ENCODE peak calls at places on chromosome 2, in nine cellular contexts. One of them, this sample, is unnamed.

GRCh38 chr2:2038746-2039530 is 292.1 kb downstream of the MYT1L start:
- DNase-seq in prostate gland: no peak
- DNase-seq in mammary epithelial cell: no peak
- DNase-seq in heart left ventricle: no peak
- DNase-seq in GM13976: no peak
- DNase-seq in astrocyte: no peak
- DNase-seq in fibroblast of lung: no peak
- DNase-seq in GM10248: no peak
- DNase-seq in fibroblast of mammary gland: no peak
- DNase-seq in this sample: no peak

GRCh38 chr2:118667964-118668363 is 179.5 kb downstream of the EN1 start:
- DNase-seq in mammary epithelial cell: no peak
- DNase-seq in fibroblast of mammary gland: peak; percentile 99
- DNase-seq in heart left ventricle: no peak
- DNase-seq in GM10248: no peak
- DNase-seq in GM13976: no peak
- DNase-seq in astrocyte: peak; percentile 96
- DNase-seq in fibroblast of lung: peak; percentile 82
- DNase-seq in prostate gland: no peak
- DNase-seq in this sample: peak; percentile 86

GRCh38 chr2:160695402-160696060 is 201.9 kb upstream of the RBMS1 start:
- DNase-seq in prostate gland: peak; percentile 75
- DNase-seq in fibroblast of lung: peak; percentile 68
- DNase-seq in GM10248: no peak
- DNase-seq in heart left ventricle: no peak
- DNase-seq in mammary epithelial cell: peak; percentile 84
- DNase-seq in fibroblast of mammary gland: peak; percentile 70
- DNase-seq in astrocyte: peak; percentile 51
- DNase-seq in GM13976: no peak
- DNase-seq in this sample: peak; percentile 26

GRCh38 chr2:141728886-141729285 is 401.9 kb downstream of the LRP1B start:
- DNase-seq in fibroblast of lung: no peak
- DNase-seq in GM10248: no peak
- DNase-seq in astrocyte: no peak
- DNase-seq in mammary epithelial cell: no peak
- DNase-seq in GM13976: no peak
- DNase-seq in heart left ventricle: no peak
- DNase-seq in prostate gland: no peak
- DNase-seq in fibroblast of mammary gland: no peak
- DNase-seq in this sample: no peak

GRCh38 chr2:182980652-182981051 is 57.6 kb downstream of the NCKAP1 start:
- DNase-seq in fibroblast of mammary gland: no peak
- DNase-seq in astrocyte: no peak
- DNase-seq in mammary epithelial cell: no peak
- DNase-seq in heart left ventricle: no peak
- DNase-seq in GM10248: no peak
- DNase-seq in fibroblast of lung: no peak
- DNase-seq in prostate gland: no peak
- DNase-seq in GM13976: no peak
- DNase-seq in this sample: no peak

GRCh38 chr2:100013892-100014677 is 128.3 kb downstream of the AFF3 start:
- DNase-seq in GM13976: no peak
- DNase-seq in astrocyte: peak; percentile 95
- DNase-seq in mammary epithelial cell: peak; percentile 42
- DNase-seq in GM10248: no peak
- DNase-seq in fibroblast of lung: peak; percentile 98
- DNase-seq in prostate gland: no peak
- DNase-seq in heart left ventricle: peak; percentile 81
- DNase-seq in fibroblast of mammary gland: peak; percentile 92
- DNase-seq in this sample: peak; percentile 98

GRCh38 chr2:196475621-196476020 is 163.9 kb upstream of the CCDC150 start:
- DNase-seq in GM13976: no peak
- DNase-seq in fibroblast of mammary gland: no peak
- DNase-seq in heart left ventricle: no peak
- DNase-seq in prostate gland: no peak
- DNase-seq in mammary epithelial cell: no peak
- DNase-seq in fibroblast of lung: no peak
- DNase-seq in GM10248: no peak
- DNase-seq in astrocyte: no peak
- DNase-seq in this sample: no peak

GRCh38 chr2:179677148-179677688 is 184.2 kb downstream of the ZNF385B start:
- DNase-seq in fibroblast of mammary gland: no peak
- DNase-seq in GM10248: no peak
- DNase-seq in fibroblast of lung: peak; percentile 23
- DNase-seq in mammary epithelial cell: no peak
- DNase-seq in heart left ventricle: no peak
- DNase-seq in astrocyte: no peak
- DNase-seq in GM13976: peak; percentile 23
- DNase-seq in prostate gland: peak; percentile 32
- DNase-seq in this sample: no peak

GRCh38 chr2:241837197-241837596 is 21.5 kb downstream of the PDCD1 start:
- DNase-seq in heart left ventricle: no peak
- DNase-seq in GM13976: no peak
- DNase-seq in astrocyte: no peak
- DNase-seq in fibroblast of lung: no peak
- DNase-seq in GM10248: no peak
- DNase-seq in fibroblast of mammary gland: no peak
- DNase-seq in prostate gland: no peak
- DNase-seq in mammary epithelial cell: no peak
- DNase-seq in this sample: no peak

GRCh38 chr2:241558532-241559488 is at the start of gene BOK:
- DNase-seq in heart left ventricle: peak; percentile 70
- DNase-seq in fibroblast of mammary gland: peak; percentile 72
- DNase-seq in GM13976: no peak
- DNase-seq in GM10248: no peak
- DNase-seq in mammary epithelial cell: peak; percentile 59
- DNase-seq in fibroblast of lung: peak; percentile 78
- DNase-seq in astrocyte: peak; percentile 74
- DNase-seq in prostate gland: peak; percentile 41
- DNase-seq in this sample: peak; percentile 73

GRCh38 chr2:23620841-23621341 is 235.9 kb downstream of the KLHL29 start:
- DNase-seq in fibroblast of lung: peak; percentile 50
- DNase-seq in mammary epithelial cell: no peak
- DNase-seq in fibroblast of mammary gland: peak; percentile 16
- DNase-seq in GM10248: no peak
- DNase-seq in prostate gland: no peak
- DNase-seq in heart left ventricle: peak; percentile 53
- DNase-seq in astrocyte: peak; percentile 14
- DNase-seq in GM13976: no peak
- DNase-seq in this sample: no peak

GRCh38 chr2:181552808-181553207 is 95.6 kb downstream of the ITGA4 start:
- DNase-seq in heart left ventricle: no peak
- DNase-seq in fibroblast of lung: no peak
- DNase-seq in fibroblast of mammary gland: peak; percentile 49
- DNase-seq in GM13976: no peak
- DNase-seq in mammary epithelial cell: peak; percentile 83
- DNase-seq in GM10248: no peak
- DNase-seq in prostate gland: no peak
- DNase-seq in astrocyte: no peak
- DNase-seq in this sample: peak; percentile 38

GRCh38 chr2:29226375-29226774 is 111.2 kb downstream of the CLIP4 start:
- DNase-seq in GM10248: no peak
- DNase-seq in prostate gland: no peak
- DNase-seq in fibroblast of lung: no peak
- DNase-seq in GM13976: no peak
- DNase-seq in heart left ventricle: no peak
- DNase-seq in fibroblast of mammary gland: no peak
- DNase-seq in mammary epithelial cell: no peak
- DNase-seq in astrocyte: no peak
- DNase-seq in this sample: no peak

GRCh38 chr2:217973008-217973787 is 29.6 kb downstream of the TNS1 start:
- DNase-seq in fibroblast of mammary gland: no peak
- DNase-seq in heart left ventricle: peak; percentile 18
- DNase-seq in astrocyte: no peak
- DNase-seq in prostate gland: no peak
- DNase-seq in GM10248: no peak
- DNase-seq in fibroblast of lung: no peak
- DNase-seq in mammary epithelial cell: no peak
- DNase-seq in GM13976: no peak
- DNase-seq in this sample: no peak

GRCh38 chr2:9675369-9676351 is 44.9 kb upstream of the YWHAQ start:
- DNase-seq in mammary epithelial cell: peak; percentile 91
- DNase-seq in heart left ventricle: no peak
- DNase-seq in prostate gland: no peak
- DNase-seq in fibroblast of lung: peak; percentile 93
- DNase-seq in fibroblast of mammary gland: peak; percentile 93
- DNase-seq in GM13976: no peak
- DNase-seq in astrocyte: peak; percentile 97
- DNase-seq in GM10248: no peak
- DNase-seq in this sample: peak; percentile 90

GRCh38 chr2:18362696-18363095 is 197.8 kb downstream of the RDH14 start:
- DNase-seq in astrocyte: peak; percentile 99
- DNase-seq in fibroblast of lung: peak; percentile 96
- DNase-seq in prostate gland: no peak
- DNase-seq in heart left ventricle: no peak
- DNase-seq in GM13976: no peak
- DNase-seq in mammary epithelial cell: no peak
- DNase-seq in GM10248: no peak
- DNase-seq in fibroblast of mammary gland: peak; percentile 85
- DNase-seq in this sample: peak; percentile 95

GRCh38 chr2:62091471-62091870 is 104.4 kb upstream of the B3GNT2 start:
- DNase-seq in GM13976: no peak
- DNase-seq in GM10248: no peak
- DNase-seq in mammary epithelial cell: no peak
- DNase-seq in prostate gland: no peak
- DNase-seq in fibroblast of mammary gland: no peak
- DNase-seq in astrocyte: no peak
- DNase-seq in fibroblast of lung: no peak
- DNase-seq in heart left ventricle: no peak
- DNase-seq in this sample: no peak

DNA sequence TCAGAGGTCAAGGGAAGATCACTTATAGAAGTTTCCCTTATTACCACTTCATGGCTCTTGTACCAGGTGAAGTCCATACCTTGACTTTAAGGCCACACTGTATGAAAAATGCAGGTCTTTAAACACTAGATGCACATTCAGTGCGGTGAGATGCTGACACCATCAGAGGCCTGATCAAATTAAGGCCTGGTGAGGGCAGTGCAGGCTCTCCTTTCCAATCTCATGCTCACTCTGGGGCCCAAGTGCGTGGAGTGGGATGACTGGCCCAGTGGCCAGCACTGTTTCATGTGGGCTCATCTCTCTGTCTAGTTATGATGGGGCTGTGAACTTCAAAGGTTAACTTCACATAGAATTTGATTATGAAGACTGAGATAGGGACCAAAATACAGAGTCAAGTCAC is 281.1 kb downstream of the SLC4A3 start:
- DNase-seq in astrocyte: no peak
- DNase-seq in prostate gland: no peak
- DNase-seq in fibroblast of lung: no peak
- DNase-seq in GM10248: no peak
- DNase-seq in mammary epithelial cell: no peak
- DNase-seq in fibroblast of mammary gland: no peak
- DNase-seq in GM13976: no peak
- DNase-seq in heart left ventricle: no peak
- DNase-seq in this sample: no peak
- TF ChIP-seq CTCF in astrocyte: no peak
- TF ChIP-seq CTCF in prostate gland: no peak
- TF ChIP-seq CTCF in fibroblast of lung: no peak
- TF ChIP-seq CTCF in GM10248: no peak
- TF ChIP-seq CTCF in mammary epithelial cell: no peak
- TF ChIP-seq CTCF in fibroblast of mammary gland: no peak
- TF ChIP-seq CTCF in GM13976: no peak
- TF ChIP-seq CTCF in heart left ventricle: no peak
- TF ChIP-seq CTCF in this sample: no peak

DNA sequence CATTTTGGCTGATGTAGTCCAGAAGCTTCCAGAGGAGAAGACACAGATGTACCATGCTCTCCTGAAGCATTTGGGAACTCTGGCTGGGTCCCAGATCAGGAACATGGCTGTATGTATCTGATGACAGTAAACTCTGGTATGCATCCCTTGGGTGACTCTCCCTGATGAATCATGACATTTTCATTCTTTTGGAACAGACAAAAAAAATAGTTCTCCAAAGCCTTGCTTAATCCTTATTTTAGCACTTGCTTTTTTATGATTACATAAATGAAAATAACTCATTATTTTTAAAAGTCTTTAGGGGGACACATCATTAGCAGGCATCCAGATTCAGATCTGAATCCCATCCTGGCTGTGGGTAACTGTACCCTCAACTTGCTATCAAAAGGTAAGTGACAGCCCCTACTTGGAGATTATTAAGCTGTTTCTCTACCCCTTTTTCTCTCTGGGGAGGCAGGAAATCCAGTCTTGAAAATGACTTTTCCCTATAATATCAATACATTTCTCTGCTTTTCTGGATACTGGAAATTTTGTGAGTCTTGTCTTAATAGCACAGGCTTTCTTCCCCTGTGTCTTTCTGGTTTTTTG is 23.3 kb downstream of the AOX1 start:
- DNase-seq in astrocyte: peak; percentile 89
- DNase-seq in fibroblast of lung: peak; percentile 72
- DNase-seq in heart left ventricle: no peak
- DNase-seq in mammary epithelial cell: peak; percentile 70
- DNase-seq in GM10248: no peak
- DNase-seq in GM13976: no peak
- DNase-seq in fibroblast of mammary gland: peak; percentile 93
- DNase-seq in prostate gland: no peak
- DNase-seq in this sample: peak; percentile 94
- TF ChIP-seq CTCF in astrocyte: no peak
- TF ChIP-seq CTCF in fibroblast of lung: no peak
- TF ChIP-seq CTCF in heart left ventricle: no peak
- TF ChIP-seq CTCF in mammary epithelial cell: no peak
- TF ChIP-seq CTCF in GM10248: no peak
- TF ChIP-seq CTCF in GM13976: no peak
- TF ChIP-seq CTCF in fibroblast of mammary gland: no peak
- TF ChIP-seq CTCF in prostate gland: no peak
- TF ChIP-seq CTCF in this sample: no peak

DNA sequence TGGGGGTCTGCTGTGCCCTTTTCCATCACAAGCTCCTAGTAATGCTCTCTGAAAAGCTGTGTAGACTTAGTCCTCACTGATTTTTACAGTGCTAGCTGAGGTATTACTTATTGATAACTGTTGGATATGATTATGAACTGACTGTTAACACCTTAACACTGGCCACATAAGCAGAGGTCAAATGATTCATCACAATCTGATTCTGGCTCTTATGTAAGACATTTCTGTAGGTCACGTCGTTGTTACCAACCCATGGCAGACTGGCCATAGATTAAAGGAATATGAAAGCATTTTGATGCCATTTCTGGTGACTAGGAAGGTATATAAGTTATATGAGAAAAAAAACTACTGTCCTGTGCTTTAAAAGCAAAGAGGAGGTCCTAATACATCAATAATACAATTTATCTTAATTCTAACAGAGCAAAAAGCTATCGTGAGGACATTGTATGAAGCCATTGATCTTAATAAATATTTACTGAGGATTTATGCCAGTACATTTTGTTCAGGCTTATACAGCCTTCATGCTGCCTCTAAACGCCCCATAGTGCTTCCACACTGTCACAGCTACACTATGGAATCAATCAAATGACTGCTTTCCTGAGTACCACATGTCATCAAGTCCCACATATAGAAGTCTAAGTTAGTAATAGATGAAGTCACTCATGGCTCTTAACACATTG is 6.9 kb upstream of the RND3 start:
- DNase-seq in fibroblast of mammary gland: peak; percentile 11
- DNase-seq in prostate gland: no peak
- DNase-seq in astrocyte: no peak
- DNase-seq in GM10248: no peak
- DNase-seq in fibroblast of lung: no peak
- DNase-seq in heart left ventricle: no peak
- DNase-seq in mammary epithelial cell: no peak
- DNase-seq in GM13976: no peak
- DNase-seq in this sample: no peak
- TF ChIP-seq CTCF in fibroblast of mammary gland: no peak
- TF ChIP-seq CTCF in prostate gland: no peak
- TF ChIP-seq CTCF in astrocyte: no peak
- TF ChIP-seq CTCF in GM10248: no peak
- TF ChIP-seq CTCF in fibroblast of lung: no peak
- TF ChIP-seq CTCF in heart left ventricle: no peak
- TF ChIP-seq CTCF in mammary epithelial cell: no peak
- TF ChIP-seq CTCF in GM13976: no peak
- TF ChIP-seq CTCF in this sample: no peak

GRCh38 chr2:154437104-154437503 is 261.4 kb upstream of the KCNJ3 start:
- DNase-seq in fibroblast of lung: no peak
- DNase-seq in astrocyte: no peak
- DNase-seq in GM13976: no peak
- DNase-seq in mammary epithelial cell: no peak
- DNase-seq in GM10248: no peak
- DNase-seq in prostate gland: no peak
- DNase-seq in heart left ventricle: no peak
- DNase-seq in fibroblast of mammary gland: no peak
- DNase-seq in this sample: no peak
- TF ChIP-seq CTCF in fibroblast of lung: no peak
- TF ChIP-seq CTCF in astrocyte: no peak
- TF ChIP-seq CTCF in GM13976: no peak
- TF ChIP-seq CTCF in mammary epithelial cell: no peak
- TF ChIP-seq CTCF in GM10248: no peak
- TF ChIP-seq CTCF in prostate gland: no peak
- TF ChIP-seq CTCF in heart left ventricle: no peak
- TF ChIP-seq CTCF in fibroblast of mammary gland: no peak
- TF ChIP-seq CTCF in this sample: no peak